ENCODE peak calls at places on chromosomes 16 and 17, in ten cellular contexts. One of them, this sample, is unnamed.

GRCh38 chr16:6375471-6376075 is 957.1 kb upstream of the RBFOX1 start:
- DNase-seq in AG10803: no peak
- DNase-seq in tibial nerve: no peak
- DNase-seq in CD4-positive, alpha-beta T cell: no peak
- DNase-seq in sigmoid colon: no peak
- DNase-seq in stomach: no peak
- DNase-seq in uterus: no peak
- DNase-seq in Calu3: no peak
- DNase-seq in K562: no peak
- DNase-seq in GM13977: no peak
- DNase-seq in this sample: no peak

GRCh38 chr17:79495665-79496064 is 115.2 kb downstream of the RBFOX3 start:
- DNase-seq in AG10803: no peak
- DNase-seq in stomach: no peak
- DNase-seq in tibial nerve: no peak
- DNase-seq in K562: no peak
- DNase-seq in Calu3: no peak
- DNase-seq in uterus: no peak
- DNase-seq in sigmoid colon: no peak
- DNase-seq in GM13977: no peak
- DNase-seq in CD4-positive, alpha-beta T cell: no peak
- DNase-seq in this sample: no peak

GRCh38 chr16:6081320-6081976 is 983.9 kb upstream of the EEF2KMT start:
- DNase-seq in tibial nerve: no peak
- DNase-seq in CD4-positive, alpha-beta T cell: no peak
- DNase-seq in AG10803: no peak
- DNase-seq in GM13977: peak
- DNase-seq in stomach: no peak
- DNase-seq in Calu3: peak
- DNase-seq in sigmoid colon: no peak
- DNase-seq in uterus: no peak
- DNase-seq in K562: peak
- DNase-seq in this sample: peak

GRCh38 chr17:7650509-7651096 is at the start of gene ATP1B2:
- DNase-seq in CD4-positive, alpha-beta T cell: peak
- DNase-seq in AG10803: no peak
- DNase-seq in sigmoid colon: peak
- DNase-seq in tibial nerve: peak
- DNase-seq in K562: peak
- DNase-seq in uterus: peak
- DNase-seq in stomach: peak
- DNase-seq in GM13977: peak
- DNase-seq in Calu3: peak
- DNase-seq in this sample: peak

GRCh38 chr17:10614536-10615155 is 42.5 kb downstream of the MYH3 start:
- DNase-seq in stomach: no peak
- DNase-seq in AG10803: peak
- DNase-seq in uterus: peak
- DNase-seq in K562: peak
- DNase-seq in Calu3: peak
- DNase-seq in CD4-positive, alpha-beta T cell: no peak
- DNase-seq in sigmoid colon: no peak
- DNase-seq in tibial nerve: peak
- DNase-seq in GM13977: peak
- DNase-seq in this sample: peak

GRCh38 chr17:16889088-16889465 is 82.8 kb downstream of the TNFRSF13B start:
- DNase-seq in GM13977: no peak
- DNase-seq in K562: no peak
- DNase-seq in tibial nerve: no peak
- DNase-seq in AG10803: no peak
- DNase-seq in stomach: no peak
- DNase-seq in uterus: no peak
- DNase-seq in CD4-positive, alpha-beta T cell: no peak
- DNase-seq in sigmoid colon: no peak
- DNase-seq in Calu3: no peak
- DNase-seq in this sample: no peak

GRCh38 chr16:81797443-81797842 is 18.4 kb downstream of the PLCG2 start:
- DNase-seq in GM13977: peak
- DNase-seq in CD4-positive, alpha-beta T cell: no peak
- DNase-seq in uterus: no peak
- DNase-seq in AG10803: no peak
- DNase-seq in stomach: no peak
- DNase-seq in Calu3: no peak
- DNase-seq in tibial nerve: no peak
- DNase-seq in sigmoid colon: no peak
- DNase-seq in K562: no peak
- DNase-seq in this sample: no peak

GRCh38 chr16:86931410-86931941 is 353.1 kb downstream of the FOXL1 start:
- DNase-seq in sigmoid colon: no peak
- DNase-seq in GM13977: no peak
- DNase-seq in Calu3: no peak
- DNase-seq in stomach: no peak
- DNase-seq in uterus: peak
- DNase-seq in tibial nerve: peak
- DNase-seq in AG10803: peak
- DNase-seq in K562: no peak
- DNase-seq in CD4-positive, alpha-beta T cell: no peak
- DNase-seq in this sample: no peak

GRCh38 chr16:19274178-19274797 is 11.2 kb upstream of the CLEC19A start:
- DNase-seq in GM13977: no peak
- DNase-seq in tibial nerve: no peak
- DNase-seq in sigmoid colon: no peak
- DNase-seq in AG10803: no peak
- DNase-seq in Calu3: no peak
- DNase-seq in stomach: peak
- DNase-seq in uterus: no peak
- DNase-seq in K562: no peak
- DNase-seq in CD4-positive, alpha-beta T cell: no peak
- DNase-seq in this sample: no peak

GRCh38 chr17:81665205-81666091 is 957 bp downstream of the OXLD1 start:
- DNase-seq in Calu3: peak
- DNase-seq in GM13977: no peak
- DNase-seq in AG10803: peak
- DNase-seq in uterus: no peak
- DNase-seq in sigmoid colon: peak
- DNase-seq in K562: peak
- DNase-seq in tibial nerve: no peak
- DNase-seq in stomach: no peak
- DNase-seq in CD4-positive, alpha-beta T cell: no peak
- DNase-seq in this sample: no peak

GRCh38 chr16:57810197-57811024 is 8.1 kb upstream of the KIFC3 start:
- DNase-seq in tibial nerve: peak
- DNase-seq in CD4-positive, alpha-beta T cell: peak
- DNase-seq in Calu3: peak
- DNase-seq in sigmoid colon: peak
- DNase-seq in uterus: peak
- DNase-seq in K562: peak
- DNase-seq in AG10803: peak
- DNase-seq in GM13977: peak
- DNase-seq in stomach: peak
- DNase-seq in this sample: peak

GRCh38 chr16:62077998-62078397 is 41.8 kb upstream of the CDH8 start:
- DNase-seq in sigmoid colon: no peak
- DNase-seq in AG10803: peak
- DNase-seq in stomach: no peak
- DNase-seq in tibial nerve: no peak
- DNase-seq in CD4-positive, alpha-beta T cell: no peak
- DNase-seq in uterus: no peak
- DNase-seq in GM13977: no peak
- DNase-seq in Calu3: no peak
- DNase-seq in K562: no peak
- DNase-seq in this sample: peak

GRCh38 chr17:1931759-1932579 is 93.2 kb downstream of the RTN4RL1 start:
- DNase-seq in K562: no peak
- DNase-seq in AG10803: no peak
- DNase-seq in tibial nerve: no peak
- DNase-seq in stomach: peak
- DNase-seq in sigmoid colon: peak
- DNase-seq in uterus: no peak
- DNase-seq in GM13977: no peak
- DNase-seq in Calu3: no peak
- DNase-seq in CD4-positive, alpha-beta T cell: no peak
- DNase-seq in this sample: no peak

GRCh38 chr16:2490190-2491105 is 15.5 kb downstream of the TBC1D24 start:
- DNase-seq in GM13977: no peak
- DNase-seq in K562: no peak
- DNase-seq in CD4-positive, alpha-beta T cell: no peak
- DNase-seq in AG10803: no peak
- DNase-seq in tibial nerve: no peak
- DNase-seq in uterus: no peak
- DNase-seq in sigmoid colon: no peak
- DNase-seq in stomach: no peak
- DNase-seq in Calu3: no peak
- DNase-seq in this sample: no peak

GRCh38 chr16:50021509-50021908 is 3.5 kb upstream of the CNEP1R1 start:
- DNase-seq in K562: no peak
- DNase-seq in sigmoid colon: no peak
- DNase-seq in stomach: no peak
- DNase-seq in Calu3: no peak
- DNase-seq in GM13977: peak
- DNase-seq in uterus: no peak
- DNase-seq in AG10803: peak
- DNase-seq in CD4-positive, alpha-beta T cell: no peak
- DNase-seq in tibial nerve: no peak
- DNase-seq in this sample: no peak

GRCh38 chr17:68433911-68434503 is 23.3 kb downstream of the WIPI1 start:
- DNase-seq in GM13977: no peak
- DNase-seq in uterus: no peak
- DNase-seq in stomach: no peak
- DNase-seq in Calu3: no peak
- DNase-seq in CD4-positive, alpha-beta T cell: no peak
- DNase-seq in sigmoid colon: no peak
- DNase-seq in K562: no peak
- DNase-seq in tibial nerve: no peak
- DNase-seq in AG10803: no peak
- DNase-seq in this sample: no peak

GRCh38 chr17:28174352-28175046 is 132.0 kb downstream of the NLK start:
- DNase-seq in stomach: no peak
- DNase-seq in AG10803: no peak
- DNase-seq in K562: no peak
- DNase-seq in uterus: no peak
- DNase-seq in GM13977: peak
- DNase-seq in CD4-positive, alpha-beta T cell: no peak
- DNase-seq in tibial nerve: no peak
- DNase-seq in Calu3: no peak
- DNase-seq in sigmoid colon: no peak
- DNase-seq in this sample: no peak

GRCh38 chr17:22694362-22695227 is 1002.3 kb downstream of the KCNJ18 start:
- DNase-seq in K562: peak
- DNase-seq in tibial nerve: no peak
- DNase-seq in CD4-positive, alpha-beta T cell: no peak
- DNase-seq in AG10803: no peak
- DNase-seq in sigmoid colon: no peak
- DNase-seq in GM13977: no peak
- DNase-seq in stomach: no peak
- DNase-seq in uterus: no peak
- DNase-seq in Calu3: no peak
- DNase-seq in this sample: no peak
- TF ChIP-seq CTCF in K562: peak
- TF ChIP-seq CTCF in tibial nerve: no peak
- TF ChIP-seq CTCF in CD4-positive, alpha-beta T cell: no peak
- TF ChIP-seq CTCF in AG10803: no peak
- TF ChIP-seq CTCF in sigmoid colon: no peak
- TF ChIP-seq CTCF in GM13977: no peak
- TF ChIP-seq CTCF in stomach: no peak
- TF ChIP-seq CTCF in uterus: no peak
- TF ChIP-seq CTCF in Calu3: peak
- TF ChIP-seq CTCF in this sample: peak

GRCh38 chr17:75662511-75662910 is 4.4 kb downstream of the RECQL5 start:
- DNase-seq in sigmoid colon: no peak
- DNase-seq in stomach: no peak
- DNase-seq in uterus: no peak
- DNase-seq in tibial nerve: no peak
- DNase-seq in CD4-positive, alpha-beta T cell: no peak
- DNase-seq in GM13977: no peak
- DNase-seq in Calu3: no peak
- DNase-seq in K562: no peak
- DNase-seq in AG10803: no peak
- DNase-seq in this sample: no peak

GRCh38 chr17:75666959-75667790 is at the start of the genes RECQL5 and SAP30BP:
- DNase-seq in stomach: peak
- DNase-seq in uterus: peak
- DNase-seq in AG10803: peak
- DNase-seq in tibial nerve: peak
- DNase-seq in sigmoid colon: peak
- DNase-seq in GM13977: peak
- DNase-seq in Calu3: peak
- DNase-seq in CD4-positive, alpha-beta T cell: peak
- DNase-seq in K562: peak
- DNase-seq in this sample: peak

GRCh38 chr17:75661531-75661930 is 5.4 kb downstream of the RECQL5 start:
- DNase-seq in sigmoid colon: no peak
- DNase-seq in Calu3: no peak
- DNase-seq in AG10803: no peak
- DNase-seq in stomach: no peak
- DNase-seq in CD4-positive, alpha-beta T cell: no peak
- DNase-seq in K562: no peak
- DNase-seq in tibial nerve: no peak
- DNase-seq in uterus: no peak
- DNase-seq in GM13977: no peak
- DNase-seq in this sample: no peak

GRCh38 chr17:75665981-75666380 is 973 bp downstream of the RECQL5 start:
- DNase-seq in tibial nerve: no peak
- DNase-seq in CD4-positive, alpha-beta T cell: no peak
- DNase-seq in K562: no peak
- DNase-seq in uterus: no peak
- DNase-seq in AG10803: no peak
- DNase-seq in Calu3: no peak
- DNase-seq in stomach: no peak
- DNase-seq in GM13977: no peak
- DNase-seq in sigmoid colon: peak
- DNase-seq in this sample: no peak

GRCh38 chr17:75664099-75664549 is 2.8 kb downstream of the RECQL5 start:
- DNase-seq in tibial nerve: no peak
- DNase-seq in CD4-positive, alpha-beta T cell: no peak
- DNase-seq in stomach: no peak
- DNase-seq in sigmoid colon: no peak
- DNase-seq in Calu3: no peak
- DNase-seq in uterus: no peak
- DNase-seq in AG10803: no peak
- DNase-seq in K562: no peak
- DNase-seq in GM13977: peak
- DNase-seq in this sample: no peak
- TF ChIP-seq CTCF in tibial nerve: no peak
- TF ChIP-seq CTCF in CD4-positive, alpha-beta T cell: no peak
- TF ChIP-seq CTCF in stomach: no peak
- TF ChIP-seq CTCF in sigmoid colon: no peak
- TF ChIP-seq CTCF in Calu3: no peak
- TF ChIP-seq CTCF in uterus: no peak
- TF ChIP-seq CTCF in AG10803: no peak
- TF ChIP-seq CTCF in K562: no peak
- TF ChIP-seq CTCF in GM13977: peak
- TF ChIP-seq CTCF in this sample: no peak

GRCh38 chr16:54361813-54362212 is 75.2 kb upstream of the IRX3 start:
- DNase-seq in GM13977: no peak
- DNase-seq in tibial nerve: no peak
- DNase-seq in CD4-positive, alpha-beta T cell: no peak
- DNase-seq in AG10803: no peak
- DNase-seq in uterus: no peak
- DNase-seq in sigmoid colon: no peak
- DNase-seq in stomach: no peak
- DNase-seq in K562: no peak
- DNase-seq in Calu3: no peak
- DNase-seq in this sample: no peak
- TF ChIP-seq CTCF in GM13977: no peak
- TF ChIP-seq CTCF in tibial nerve: no peak
- TF ChIP-seq CTCF in CD4-positive, alpha-beta T cell: no peak
- TF ChIP-seq CTCF in AG10803: peak
- TF ChIP-seq CTCF in uterus: no peak
- TF ChIP-seq CTCF in sigmoid colon: no peak
- TF ChIP-seq CTCF in stomach: no peak
- TF ChIP-seq CTCF in K562: no peak
- TF ChIP-seq CTCF in Calu3: no peak
- TF ChIP-seq CTCF in this sample: no peak

GRCh38 chr17:33712120-33712519 is 419.0 kb upstream of the ASIC2 start:
- DNase-seq in GM13977: no peak
- DNase-seq in uterus: no peak
- DNase-seq in Calu3: no peak
- DNase-seq in AG10803: no peak
- DNase-seq in K562: no peak
- DNase-seq in tibial nerve: no peak
- DNase-seq in stomach: no peak
- DNase-seq in sigmoid colon: no peak
- DNase-seq in CD4-positive, alpha-beta T cell: no peak
- DNase-seq in this sample: no peak
- TF ChIP-seq CTCF in GM13977: peak
- TF ChIP-seq CTCF in uterus: no peak
- TF ChIP-seq CTCF in Calu3: no peak
- TF ChIP-seq CTCF in AG10803: no peak
- TF ChIP-seq CTCF in K562: peak
- TF ChIP-seq CTCF in tibial nerve: no peak
- TF ChIP-seq CTCF in stomach: no peak
- TF ChIP-seq CTCF in sigmoid colon: no peak
- TF ChIP-seq CTCF in CD4-positive, alpha-beta T cell: no peak
- TF ChIP-seq CTCF in this sample: no peak